ENCODE peak calls at places on chromosomes 11 and 22, in four cellular contexts. B is HepG2, L is H1, R is K562. E is an unnamed sample.

GRCh38 chr22:34454598-34454997 is 534.3 kb upstream of the LARGE1 start:
- DNase-seq in R (no peak), L (no peak), B (no peak), E (no peak)

GRCh38 chr11:60831143-60831500 is 10.8 kb upstream of the CCDC86 start:
- DNase-seq in B (peak; percentile 61), L (peak; percentile 49), R (peak; percentile 76), E (peak; percentile 83)

GRCh38 chr11:86484164-86484794 is 109.6 kb downstream of the CCDC81 start:
- DNase-seq in R (peak; percentile 74), L (no peak), B (peak; percentile 81), E (peak; percentile 97)

GRCh38 chr22:22397292-22397870 is 111.2 kb downstream of the ZNF280B start:
- DNase-seq in R (peak; percentile 37), L (no peak), B (peak; percentile 73), E (peak; percentile 37)

GRCh38 chr11:34707462-34707840 is 86.6 kb downstream of the EHF start:
- DNase-seq in B (no peak), R (no peak), L (no peak), E (no peak)

GRCh38 chr11:6553634-6554033 is 49.8 kb downstream of the RRP8 start:
- DNase-seq in B (no peak), L (no peak), R (no peak), E (no peak)

GRCh38 chr11:32310218-32310601 is 125.1 kb downstream of the WT1 start:
- DNase-seq in L (no peak), R (no peak), B (no peak), E (no peak)

GRCh38 chr22:23754220-23754919 is at the start of gene VPREB3:
- DNase-seq in R (no peak), L (no peak), B (no peak), E (no peak)

GRCh38 chr11:299081-299891 is at the start of gene IFITM5:
- DNase-seq in B (no peak), R (no peak), L (no peak), E (no peak)

GRCh38 chr11:95363710-95364109 is 132.7 kb upstream of the SESN3 start:
- DNase-seq in B (peak; percentile 16), L (no peak), R (no peak), E (no peak)

GRCh38 chr22:48370508-48371325 is 1457.0 kb downstream of the BRD1 start:
- DNase-seq in B (no peak), L (no peak), R (no peak), E (peak; percentile 78)

GRCh38 chr11:102166175-102166574 is 55.9 kb downstream of the YAP1 start:
- DNase-seq in B (no peak), L (no peak), R (no peak), E (no peak)

GRCh38 chr11:102171101-102171500 is 60.9 kb downstream of the YAP1 start:
- DNase-seq in B (no peak), R (no peak), L (no peak), E (no peak)

GRCh38 chr11:102163368-102163767 is 53.1 kb downstream of the YAP1 start:
- DNase-seq in L (no peak), R (no peak), B (no peak), E (no peak)

GRCh38 chr11:102172127-102172848 is 62.0 kb downstream of the YAP1 start:
- DNase-seq in B (no peak), R (no peak), L (no peak), E (no peak)

GRCh38 chr11:102168483-102168882 is 58.2 kb downstream of the YAP1 start:
- DNase-seq in L (no peak), R (no peak), B (no peak), E (no peak)
- TF ChIP-seq HDAC2 in L (no peak), R (no peak), B (no peak), E (no peak)

GRCh38 chr11:118892515-118892914 is 8.8 kb downstream of the CXCR5 start:
- DNase-seq in B (no peak), R (peak; percentile 39), L (no peak), E (no peak)
- TF ChIP-seq JUN in B (no peak), R (no peak), L (no peak), E (no peak)

GRCh38 chr22:30308518-30309230 is 18.1 kb downstream of the TBC1D10A start:
- DNase-seq in R (no peak), L (no peak), B (no peak), E (no peak)
- TF ChIP-seq HDAC2 in R (no peak), L (no peak), B (no peak), E (no peak)

DNA sequence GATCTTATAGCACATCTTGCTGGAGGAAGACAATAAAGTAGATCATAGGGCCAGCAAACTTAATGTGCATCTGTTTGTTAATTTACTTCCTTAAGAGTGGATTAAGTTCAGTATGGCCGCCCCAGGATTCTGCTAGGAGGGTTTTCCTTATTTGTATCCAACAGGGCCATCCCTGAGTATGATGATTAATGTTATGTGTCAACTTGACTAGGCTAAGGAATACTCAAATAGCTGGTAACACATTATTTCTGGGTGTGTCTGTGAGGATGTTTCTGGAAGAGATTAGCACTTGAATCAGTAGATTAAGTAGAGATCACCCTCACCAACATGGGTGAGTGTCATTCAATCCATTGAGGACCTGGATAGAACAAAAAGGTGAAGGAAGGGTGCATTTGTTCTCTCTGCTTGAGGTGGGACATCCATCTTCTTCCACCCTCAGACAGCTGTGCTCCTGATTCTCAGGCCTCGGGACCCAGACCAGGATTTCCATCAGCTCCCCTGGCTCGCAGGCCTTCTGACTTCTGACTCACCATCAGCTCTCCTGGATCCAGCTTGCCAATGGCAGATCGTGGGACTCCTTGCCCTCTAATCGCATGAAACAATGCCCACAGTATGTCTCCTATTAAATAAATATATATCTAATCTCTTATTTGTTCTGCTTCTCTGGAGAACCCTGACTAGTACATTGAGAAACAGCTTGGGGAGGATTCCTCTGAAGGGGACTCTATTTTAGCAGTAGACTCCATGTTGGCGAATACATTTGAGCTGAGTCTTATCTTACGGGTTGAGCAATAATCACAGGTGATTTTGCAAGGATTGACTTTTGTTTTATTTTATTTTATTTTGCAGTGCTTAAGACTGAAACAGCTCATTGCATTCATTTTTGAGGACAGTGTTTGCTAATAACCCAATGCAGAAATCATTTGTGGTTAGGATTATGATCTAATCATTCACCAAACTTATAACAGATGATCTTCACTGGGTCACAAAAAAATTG is 9.0 kb upstream of the ZBTB44 start:
- DNase-seq in B (no peak), R (no peak), L (no peak), E (no peak)
- TF ChIP-seq JUN in B (no peak), R (no peak), L (no peak), E (no peak)

GRCh38 chr11:127017482-127017881 is 16.9 kb upstream of the KIRREL3 start:
- DNase-seq in B (no peak), R (peak; percentile 14), L (no peak), E (peak; percentile 64)
- TF ChIP-seq HDAC2 in B (no peak), R (no peak), L (no peak), E (no peak)

GRCh38 chr22:38455530-38456271 is 702 bp upstream of the KCNJ4 start:
- DNase-seq in B (no peak), L (no peak), R (peak; percentile 81), E (no peak)
- TF ChIP-seq JUN in B (no peak), L (no peak), R (no peak), E (peak; percentile 24)

DNA sequence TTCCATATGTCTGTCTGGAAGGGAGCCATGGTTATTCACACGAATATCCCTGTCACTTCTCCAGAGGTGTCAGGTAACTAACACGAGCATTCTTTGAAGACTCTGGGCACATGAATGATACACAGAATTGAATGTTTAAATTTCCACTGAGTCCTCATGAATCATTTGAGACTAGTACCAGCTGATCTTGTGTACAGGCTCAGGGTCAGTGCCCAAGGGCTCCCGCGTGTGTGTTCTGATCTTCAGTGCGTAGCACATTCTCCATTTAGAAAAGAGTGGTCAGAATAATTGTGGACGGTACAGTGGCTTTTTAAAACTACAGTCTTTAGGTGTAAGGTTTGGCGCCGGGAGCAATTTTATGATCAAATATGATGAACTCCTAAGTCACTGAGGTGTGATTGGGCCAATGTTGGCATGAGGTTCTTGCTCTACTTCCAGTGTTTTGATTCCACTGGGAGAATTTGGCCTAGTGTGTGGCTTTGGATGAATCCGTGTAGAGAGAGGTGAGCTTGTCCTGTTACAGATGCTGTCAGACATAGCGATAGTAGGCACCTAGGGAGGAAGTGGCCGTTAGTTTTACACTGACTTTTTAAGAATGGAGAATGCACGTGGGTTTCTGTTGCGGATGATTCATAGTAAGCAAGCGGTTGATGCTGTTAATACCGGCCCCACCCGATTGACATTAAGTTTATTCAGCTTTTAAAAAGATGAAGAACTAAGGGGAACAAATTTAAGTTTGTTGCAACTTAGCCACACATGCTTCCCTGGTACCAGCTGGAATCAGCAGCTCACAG is 22.2 kb downstream of the NUP50 start:
- DNase-seq in B (no peak), R (no peak), L (no peak), E (no peak)
- TF ChIP-seq HDAC2 in B (no peak), R (no peak), L (no peak), E (no peak)

GRCh38 chr11:121645596-121645995 is 192.8 kb upstream of the SORL1-AS1 start:
- DNase-seq in L (no peak), B (no peak), R (no peak), E (no peak)
- TF ChIP-seq JUN in L (no peak), B (no peak), R (no peak), E (no peak)

GRCh38 chr11:65685981-65686380 is 23.3 kb upstream of the RELA start:
- DNase-seq in B (no peak), R (no peak), L (no peak), E (no peak)

DNA sequence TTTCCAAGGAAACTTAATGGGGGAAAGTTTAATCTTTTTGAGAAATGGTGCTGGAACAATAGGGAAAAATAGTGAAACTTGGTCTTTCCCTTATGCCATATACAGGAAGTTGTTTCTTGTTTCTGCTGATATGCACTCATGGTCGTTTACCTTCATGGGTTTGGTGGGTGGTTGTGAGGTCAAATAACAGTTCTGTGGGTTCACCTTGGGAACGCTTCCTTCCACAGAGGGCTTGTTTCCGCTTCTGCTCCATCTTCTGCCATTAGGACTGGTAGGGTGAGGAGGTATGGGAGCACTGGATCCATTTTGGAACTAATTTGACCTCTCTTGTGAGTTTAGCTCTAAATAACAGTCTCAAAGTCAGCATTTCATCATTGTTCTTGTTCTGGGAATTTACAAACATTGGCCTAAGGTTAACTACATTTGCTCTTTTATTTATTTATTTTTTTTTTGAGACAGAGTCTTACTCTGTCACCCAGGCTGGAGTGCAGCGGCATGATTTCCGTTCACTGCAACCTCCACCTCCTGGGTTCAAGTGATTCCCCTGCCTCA is 17.6 kb upstream of the RELA start:
- DNase-seq in B (no peak), R (no peak), L (no peak), E (no peak)
- TF ChIP-seq HDAC2 in B (no peak), R (no peak), L (no peak), E (no peak)

E was measured in A549.